ENCODE peak calls at places on chromosomes 13 and 19, in seven cellular contexts. One of them, this sample, is unnamed.

GRCh38 chr19:43777163-43777700 is 3.5 kb downstream of the KCNN4 start:
- DNase-seq in HFFc6: no peak
- DNase-seq in cardiac fibroblast: peak
- DNase-seq in spleen: peak
- DNase-seq in transverse colon: no peak
- DNase-seq in uterus: no peak
- DNase-seq in WTC11: no peak
- DNase-seq in this sample: no peak

GRCh38 chr13:74217816-74218215 is 83.6 kb upstream of the KLF12 start:
- DNase-seq in HFFc6: peak
- DNase-seq in cardiac fibroblast: peak
- DNase-seq in spleen: no peak
- DNase-seq in transverse colon: no peak
- DNase-seq in uterus: no peak
- DNase-seq in WTC11: no peak
- DNase-seq in this sample: no peak

GRCh38 chr19:41223431-41224234 is 4.6 kb downstream of the AXL start:
- DNase-seq in HFFc6: peak
- DNase-seq in cardiac fibroblast: peak
- DNase-seq in spleen: no peak
- DNase-seq in transverse colon: no peak
- DNase-seq in uterus: no peak
- DNase-seq in WTC11: peak
- DNase-seq in this sample: no peak

GRCh38 chr13:99969934-99970760 is 1.4 kb downstream of the ZIC5 start:
- DNase-seq in HFFc6: no peak
- DNase-seq in cardiac fibroblast: no peak
- DNase-seq in spleen: no peak
- DNase-seq in transverse colon: no peak
- DNase-seq in uterus: no peak
- DNase-seq in WTC11: peak
- DNase-seq in this sample: no peak

GRCh38 chr13:112486386-112487126 is 101.4 kb downstream of the TUBGCP3 start:
- DNase-seq in HFFc6: peak
- DNase-seq in cardiac fibroblast: no peak
- DNase-seq in spleen: no peak
- DNase-seq in transverse colon: no peak
- DNase-seq in uterus: no peak
- DNase-seq in WTC11: no peak
- DNase-seq in this sample: no peak

GRCh38 chr13:102291587-102292218 is 110.1 kb downstream of the FGF14 start:
- DNase-seq in HFFc6: no peak
- DNase-seq in cardiac fibroblast: peak
- DNase-seq in spleen: no peak
- DNase-seq in transverse colon: no peak
- DNase-seq in uterus: no peak
- DNase-seq in WTC11: no peak
- DNase-seq in this sample: no peak

GRCh38 chr13:113047587-113047986 is 58.0 kb upstream of the F7 start:
- DNase-seq in HFFc6: no peak
- DNase-seq in cardiac fibroblast: no peak
- DNase-seq in spleen: peak
- DNase-seq in transverse colon: no peak
- DNase-seq in uterus: no peak
- DNase-seq in WTC11: no peak
- DNase-seq in this sample: no peak

GRCh38 chr13:28355822-28356371 is 139.0 kb downstream of the FLT1 start:
- DNase-seq in HFFc6: peak
- DNase-seq in cardiac fibroblast: peak
- DNase-seq in spleen: no peak
- DNase-seq in transverse colon: no peak
- DNase-seq in uterus: no peak
- DNase-seq in WTC11: no peak
- DNase-seq in this sample: no peak

GRCh38 chr13:48600374-48601364 is 53.1 kb upstream of the CYSLTR2 start:
- DNase-seq in HFFc6: no peak
- DNase-seq in cardiac fibroblast: peak
- DNase-seq in spleen: no peak
- DNase-seq in transverse colon: no peak
- DNase-seq in uterus: no peak
- DNase-seq in WTC11: no peak
- DNase-seq in this sample: no peak

GRCh38 chr19:768424-768823 is 17.5 kb downstream of the MISP start:
- DNase-seq in HFFc6: peak
- DNase-seq in cardiac fibroblast: peak
- DNase-seq in spleen: no peak
- DNase-seq in transverse colon: no peak
- DNase-seq in uterus: no peak
- DNase-seq in WTC11: no peak
- DNase-seq in this sample: no peak

GRCh38 chr19:39175564-39175963 is 21.2 kb upstream of the NCCRP1 start:
- DNase-seq in HFFc6: no peak
- DNase-seq in cardiac fibroblast: no peak
- DNase-seq in spleen: no peak
- DNase-seq in transverse colon: no peak
- DNase-seq in uterus: no peak
- DNase-seq in WTC11: no peak
- DNase-seq in this sample: no peak

GRCh38 chr19:37932985-37933953 is 26.3 kb downstream of the SIPA1L3 start:
- DNase-seq in HFFc6: peak
- DNase-seq in cardiac fibroblast: peak
- DNase-seq in spleen: no peak
- DNase-seq in transverse colon: peak
- DNase-seq in uterus: no peak
- DNase-seq in WTC11: peak
- DNase-seq in this sample: no peak

GRCh38 chr19:53172892-53173291 is 14.0 kb upstream of the ZNF347 start:
- DNase-seq in HFFc6: no peak
- DNase-seq in cardiac fibroblast: peak
- DNase-seq in spleen: no peak
- DNase-seq in transverse colon: no peak
- DNase-seq in uterus: no peak
- DNase-seq in WTC11: no peak
- DNase-seq in this sample: no peak

GRCh38 chr13:26787961-26788360 is 27.4 kb upstream of the GPR12 start:
- DNase-seq in HFFc6: no peak
- DNase-seq in cardiac fibroblast: no peak
- DNase-seq in spleen: no peak
- DNase-seq in transverse colon: no peak
- DNase-seq in uterus: no peak
- DNase-seq in WTC11: no peak
- DNase-seq in this sample: no peak

GRCh38 chr19:39327990-39328705 is 7.5 kb upstream of the LRFN1 start:
- DNase-seq in HFFc6: peak
- DNase-seq in cardiac fibroblast: peak
- DNase-seq in spleen: peak
- DNase-seq in transverse colon: peak
- DNase-seq in uterus: peak
- DNase-seq in WTC11: peak
- DNase-seq in this sample: peak

DNA sequence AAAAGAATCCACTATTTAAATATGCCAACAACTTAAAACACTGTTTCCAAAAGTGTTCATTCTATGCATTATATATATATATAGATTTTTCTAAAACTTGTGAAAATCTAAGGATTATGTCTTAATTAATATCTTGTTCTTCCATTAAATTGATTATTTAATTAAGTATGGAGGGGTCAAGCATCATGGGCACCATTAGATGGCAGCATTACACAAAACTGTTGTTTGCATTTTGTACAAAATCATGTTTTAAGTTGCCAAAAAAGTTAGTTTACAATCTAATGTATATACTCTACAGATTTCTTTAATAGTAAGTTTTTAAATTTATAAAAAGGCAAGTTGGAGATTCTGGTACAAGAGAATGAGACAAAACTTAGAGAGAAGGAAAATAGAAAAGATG is 213.2 kb upstream of the EDNRB start:
- DNase-seq in HFFc6: no peak
- DNase-seq in cardiac fibroblast: peak
- DNase-seq in spleen: no peak
- DNase-seq in transverse colon: no peak
- DNase-seq in uterus: no peak
- DNase-seq in WTC11: no peak
- DNase-seq in this sample: no peak
- TF ChIP-seq CTCF in HFFc6: peak
- TF ChIP-seq CTCF in cardiac fibroblast: peak
- TF ChIP-seq CTCF in spleen: no peak
- TF ChIP-seq CTCF in transverse colon: no peak
- TF ChIP-seq CTCF in uterus: no peak
- TF ChIP-seq CTCF in WTC11: no peak
- TF ChIP-seq CTCF in this sample: peak

GRCh38 chr19:49441960-49442350 is 628 bp upstream of the SLC17A7 start:
- DNase-seq in HFFc6: no peak
- DNase-seq in cardiac fibroblast: no peak
- DNase-seq in spleen: no peak
- DNase-seq in transverse colon: no peak
- DNase-seq in uterus: no peak
- DNase-seq in WTC11: no peak
- DNase-seq in this sample: no peak

GRCh38 chr19:49442793-49443365 is 1.6 kb upstream of the SLC17A7 start:
- DNase-seq in HFFc6: peak
- DNase-seq in cardiac fibroblast: peak
- DNase-seq in spleen: peak
- DNase-seq in transverse colon: peak
- DNase-seq in uterus: peak
- DNase-seq in WTC11: peak
- DNase-seq in this sample: peak

GRCh38 chr19:49442354-49442753 is 1.0 kb upstream of the SLC17A7 start:
- DNase-seq in HFFc6: no peak
- DNase-seq in cardiac fibroblast: no peak
- DNase-seq in spleen: no peak
- DNase-seq in transverse colon: peak
- DNase-seq in uterus: peak
- DNase-seq in WTC11: peak
- DNase-seq in this sample: no peak

GRCh38 chr19:49440439-49441209 is 703 bp downstream of the SLC17A7 start:
- DNase-seq in HFFc6: no peak
- DNase-seq in cardiac fibroblast: no peak
- DNase-seq in spleen: no peak
- DNase-seq in transverse colon: no peak
- DNase-seq in uterus: no peak
- DNase-seq in WTC11: no peak
- DNase-seq in this sample: no peak

DNA sequence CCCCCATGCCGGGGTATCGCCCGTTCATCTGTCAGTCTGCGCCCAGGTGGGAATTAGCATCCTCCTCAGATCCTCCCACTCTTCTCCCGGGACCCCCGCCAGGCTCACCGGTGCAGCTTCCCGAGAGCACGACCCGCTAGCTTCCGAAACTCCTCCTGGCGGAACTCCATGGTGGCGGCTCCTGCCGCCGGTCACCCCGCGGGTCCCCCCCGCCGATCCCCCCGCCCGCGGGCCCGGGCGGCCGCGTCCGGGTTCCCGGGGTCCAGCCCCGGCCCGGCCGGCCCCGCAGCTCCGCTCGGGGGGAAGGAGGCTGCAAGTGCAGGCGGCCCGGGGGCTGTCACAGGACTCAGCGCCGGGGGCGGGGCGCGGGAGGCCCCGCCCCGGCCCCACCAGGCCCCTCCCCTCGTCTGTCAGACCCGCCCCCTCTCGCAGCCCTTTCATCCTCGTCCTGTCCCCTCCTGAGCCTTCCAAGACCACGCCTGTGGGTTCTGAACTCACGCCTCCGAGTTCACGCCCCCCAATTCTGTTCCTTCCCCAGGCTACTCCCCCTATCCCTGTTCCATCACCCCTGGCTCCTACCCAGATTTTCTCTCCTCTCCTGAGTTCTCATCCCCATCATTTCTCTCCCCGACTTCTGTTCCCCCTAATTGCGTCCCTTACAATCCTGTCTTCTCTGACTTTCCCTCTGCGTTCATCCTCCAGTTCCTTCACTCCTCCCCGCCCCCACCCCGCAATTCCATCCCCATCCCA is at the start of gene SLC17A7:
- DNase-seq in HFFc6: no peak
- DNase-seq in cardiac fibroblast: no peak
- DNase-seq in spleen: no peak
- DNase-seq in transverse colon: peak
- DNase-seq in uterus: peak
- DNase-seq in WTC11: peak
- DNase-seq in this sample: no peak
- TF ChIP-seq CTCF in HFFc6: no peak
- TF ChIP-seq CTCF in cardiac fibroblast: no peak
- TF ChIP-seq CTCF in spleen: no peak
- TF ChIP-seq CTCF in transverse colon: no peak
- TF ChIP-seq CTCF in uterus: no peak
- TF ChIP-seq CTCF in WTC11: no peak
- TF ChIP-seq CTCF in this sample: no peak

DNA sequence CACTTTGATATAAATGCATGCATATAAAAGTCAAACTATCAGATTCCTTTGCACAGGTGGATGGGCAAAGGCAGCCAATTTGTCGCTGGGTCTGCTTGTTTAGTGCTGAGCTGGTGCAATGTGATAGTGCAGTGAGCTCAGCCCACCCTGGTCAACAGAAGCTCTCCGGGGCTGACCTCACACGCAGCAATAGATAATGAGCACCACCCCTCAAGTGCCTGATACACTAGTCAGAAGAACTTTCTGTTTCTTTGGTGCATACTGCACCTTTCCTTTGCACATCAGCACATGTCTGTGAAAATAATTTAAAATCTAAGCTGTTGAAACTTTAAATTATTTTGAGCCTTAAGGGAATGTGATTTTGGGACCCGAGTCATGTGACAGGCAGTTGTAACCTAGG is 20.2 kb downstream of the ATP8A2 start:
- DNase-seq in HFFc6: no peak
- DNase-seq in cardiac fibroblast: no peak
- DNase-seq in spleen: no peak
- DNase-seq in transverse colon: no peak
- DNase-seq in uterus: no peak
- DNase-seq in WTC11: no peak
- DNase-seq in this sample: no peak
- TF ChIP-seq CTCF in HFFc6: no peak
- TF ChIP-seq CTCF in cardiac fibroblast: no peak
- TF ChIP-seq CTCF in spleen: no peak
- TF ChIP-seq CTCF in transverse colon: no peak
- TF ChIP-seq CTCF in uterus: no peak
- TF ChIP-seq CTCF in WTC11: no peak
- TF ChIP-seq CTCF in this sample: no peak

GRCh38 chr19:12772323-12772722 is 3.0 kb downstream of the HOOK2 start:
- DNase-seq in HFFc6: no peak
- DNase-seq in cardiac fibroblast: peak
- DNase-seq in spleen: no peak
- DNase-seq in transverse colon: no peak
- DNase-seq in uterus: no peak
- DNase-seq in WTC11: no peak
- DNase-seq in this sample: no peak

GRCh38 chr19:12767150-12767549 is 8.2 kb downstream of the HOOK2 start:
- DNase-seq in HFFc6: no peak
- DNase-seq in cardiac fibroblast: no peak
- DNase-seq in spleen: no peak
- DNase-seq in transverse colon: no peak
- DNase-seq in uterus: no peak
- DNase-seq in WTC11: no peak
- DNase-seq in this sample: no peak

GRCh38 chr19:12767666-12768065 is 7.7 kb downstream of the HOOK2 start:
- DNase-seq in HFFc6: no peak
- DNase-seq in cardiac fibroblast: no peak
- DNase-seq in spleen: no peak
- DNase-seq in transverse colon: no peak
- DNase-seq in uterus: no peak
- DNase-seq in WTC11: no peak
- DNase-seq in this sample: no peak

GRCh38 chr19:12770922-12771321 is 4.4 kb downstream of the HOOK2 start:
- DNase-seq in HFFc6: no peak
- DNase-seq in cardiac fibroblast: no peak
- DNase-seq in spleen: no peak
- DNase-seq in transverse colon: no peak
- DNase-seq in uterus: no peak
- DNase-seq in WTC11: no peak
- DNase-seq in this sample: no peak

GRCh38 chr19:12769689-12770088 is 5.7 kb downstream of the HOOK2 start:
- DNase-seq in HFFc6: no peak
- DNase-seq in cardiac fibroblast: no peak
- DNase-seq in spleen: no peak
- DNase-seq in transverse colon: peak
- DNase-seq in uterus: no peak
- DNase-seq in WTC11: peak
- DNase-seq in this sample: peak
- TF ChIP-seq CTCF in HFFc6: no peak
- TF ChIP-seq CTCF in cardiac fibroblast: no peak
- TF ChIP-seq CTCF in spleen: no peak
- TF ChIP-seq CTCF in transverse colon: no peak
- TF ChIP-seq CTCF in uterus: no peak
- TF ChIP-seq CTCF in WTC11: no peak
- TF ChIP-seq CTCF in this sample: no peak